ENCODE peak calls at places on chromosomes 7 and 10, in six cellular contexts. One of them, this sample, is unnamed.

GRCh38 chr7:91826377-91826776 is 54.1 kb downstream of the MTERF1 start:
- DNase-seq in Panc1: no peak
- DNase-seq in fibroblast of the aortic adventitia: peak
- DNase-seq in choroid plexus epithelial cell: no peak
- DNase-seq in AG04450: no peak
- DNase-seq in PC-3: peak
- DNase-seq in this sample: no peak

GRCh38 chr7:37284805-37285211 is 163.9 kb downstream of the ELMO1 start:
- DNase-seq in Panc1: peak
- DNase-seq in fibroblast of the aortic adventitia: no peak
- DNase-seq in choroid plexus epithelial cell: peak
- DNase-seq in AG04450: no peak
- DNase-seq in PC-3: peak
- DNase-seq in this sample: peak

GRCh38 chr10:117086545-117086944 is 51.5 kb downstream of the VAX1 start:
- DNase-seq in Panc1: no peak
- DNase-seq in fibroblast of the aortic adventitia: no peak
- DNase-seq in choroid plexus epithelial cell: no peak
- DNase-seq in AG04450: no peak
- DNase-seq in PC-3: peak
- DNase-seq in this sample: peak

GRCh38 chr7:116653204-116653603 is 18.8 kb upstream of the MET start:
- DNase-seq in Panc1: no peak
- DNase-seq in fibroblast of the aortic adventitia: peak
- DNase-seq in choroid plexus epithelial cell: peak
- DNase-seq in AG04450: peak
- DNase-seq in PC-3: peak
- DNase-seq in this sample: peak

GRCh38 chr10:19702215-19702614 is 114.0 kb upstream of the PLXDC2 start:
- DNase-seq in Panc1: no peak
- DNase-seq in fibroblast of the aortic adventitia: peak
- DNase-seq in choroid plexus epithelial cell: peak
- DNase-seq in AG04450: no peak
- DNase-seq in PC-3: peak
- DNase-seq in this sample: peak

GRCh38 chr7:9937944-9938631 is 1035.6 kb upstream of the PHF14 start:
- DNase-seq in Panc1: peak
- DNase-seq in fibroblast of the aortic adventitia: no peak
- DNase-seq in choroid plexus epithelial cell: peak
- DNase-seq in AG04450: no peak
- DNase-seq in PC-3: peak
- DNase-seq in this sample: peak

GRCh38 chr10:124713679-124714298 is 30.4 kb downstream of the FAM53B start:
- DNase-seq in Panc1: no peak
- DNase-seq in fibroblast of the aortic adventitia: no peak
- DNase-seq in choroid plexus epithelial cell: no peak
- DNase-seq in AG04450: no peak
- DNase-seq in PC-3: no peak
- DNase-seq in this sample: no peak

GRCh38 chr7:143360788-143361551 is 1.5 kb downstream of the FAM131B start:
- DNase-seq in Panc1: no peak
- DNase-seq in fibroblast of the aortic adventitia: no peak
- DNase-seq in choroid plexus epithelial cell: no peak
- DNase-seq in AG04450: no peak
- DNase-seq in PC-3: no peak
- DNase-seq in this sample: no peak

GRCh38 chr10:72898616-72899015 is 5.1 kb downstream of the OIT3 start:
- DNase-seq in Panc1: no peak
- DNase-seq in fibroblast of the aortic adventitia: no peak
- DNase-seq in choroid plexus epithelial cell: no peak
- DNase-seq in AG04450: no peak
- DNase-seq in PC-3: no peak
- DNase-seq in this sample: no peak

GRCh38 chr10:103678104-103678526 is 177.3 kb downstream of the SH3PXD2A start:
- DNase-seq in Panc1: no peak
- DNase-seq in fibroblast of the aortic adventitia: peak
- DNase-seq in choroid plexus epithelial cell: peak
- DNase-seq in AG04450: peak
- DNase-seq in PC-3: no peak
- DNase-seq in this sample: peak

GRCh38 chr10:17923728-17924127 is 28.0 kb upstream of the SLC39A12 start:
- DNase-seq in Panc1: no peak
- DNase-seq in fibroblast of the aortic adventitia: peak
- DNase-seq in choroid plexus epithelial cell: peak
- DNase-seq in AG04450: peak
- DNase-seq in PC-3: peak
- DNase-seq in this sample: peak

GRCh38 chr10:84820121-84820520 is 491.7 kb downstream of the CCSER2 start:
- DNase-seq in Panc1: no peak
- DNase-seq in fibroblast of the aortic adventitia: no peak
- DNase-seq in choroid plexus epithelial cell: peak
- DNase-seq in AG04450: no peak
- DNase-seq in PC-3: peak
- DNase-seq in this sample: peak

GRCh38 chr7:36312064-36312914 is 77.4 kb upstream of the ANLN start:
- DNase-seq in Panc1: no peak
- DNase-seq in fibroblast of the aortic adventitia: no peak
- DNase-seq in choroid plexus epithelial cell: peak
- DNase-seq in AG04450: no peak
- DNase-seq in PC-3: no peak
- DNase-seq in this sample: peak

GRCh38 chr7:10723832-10724231 is 249.8 kb upstream of the PHF14 start:
- DNase-seq in Panc1: no peak
- DNase-seq in fibroblast of the aortic adventitia: no peak
- DNase-seq in choroid plexus epithelial cell: no peak
- DNase-seq in AG04450: no peak
- DNase-seq in PC-3: no peak
- DNase-seq in this sample: no peak

GRCh38 chr7:132095111-132095765 is 481.0 kb downstream of the PLXNA4 start:
- DNase-seq in Panc1: no peak
- DNase-seq in fibroblast of the aortic adventitia: no peak
- DNase-seq in choroid plexus epithelial cell: no peak
- DNase-seq in AG04450: no peak
- DNase-seq in PC-3: no peak
- DNase-seq in this sample: no peak

GRCh38 chr7:26508917-26509316 is 217.3 kb downstream of the SNX10 start:
- DNase-seq in Panc1: no peak
- DNase-seq in fibroblast of the aortic adventitia: no peak
- DNase-seq in choroid plexus epithelial cell: no peak
- DNase-seq in AG04450: no peak
- DNase-seq in PC-3: peak
- DNase-seq in this sample: no peak

GRCh38 chr7:106573738-106574137 is 87.2 kb downstream of the CCDC71L start:
- DNase-seq in Panc1: no peak
- DNase-seq in fibroblast of the aortic adventitia: no peak
- DNase-seq in choroid plexus epithelial cell: no peak
- DNase-seq in AG04450: no peak
- DNase-seq in PC-3: no peak
- DNase-seq in this sample: no peak

GRCh38 chr7:151017953-151018420 is 6.3 kb downstream of the ATG9B start:
- DNase-seq in Panc1: no peak
- DNase-seq in fibroblast of the aortic adventitia: no peak
- DNase-seq in choroid plexus epithelial cell: peak
- DNase-seq in AG04450: no peak
- DNase-seq in PC-3: peak
- DNase-seq in this sample: no peak

GRCh38 chr7:13197501-13197900 is 510.1 kb downstream of the ARL4A start:
- DNase-seq in Panc1: no peak
- DNase-seq in fibroblast of the aortic adventitia: peak
- DNase-seq in choroid plexus epithelial cell: peak
- DNase-seq in AG04450: peak
- DNase-seq in PC-3: peak
- DNase-seq in this sample: peak

GRCh38 chr7:128404143-128404681 is 5.6 kb downstream of the IMPDH1 start:
- DNase-seq in Panc1: no peak
- DNase-seq in fibroblast of the aortic adventitia: no peak
- DNase-seq in choroid plexus epithelial cell: peak
- DNase-seq in AG04450: no peak
- DNase-seq in PC-3: peak
- DNase-seq in this sample: peak

GRCh38 chr10:119509909-119510451 is 32.5 kb downstream of the RGS10 start:
- DNase-seq in Panc1: no peak
- DNase-seq in fibroblast of the aortic adventitia: no peak
- DNase-seq in choroid plexus epithelial cell: no peak
- DNase-seq in AG04450: no peak
- DNase-seq in PC-3: peak
- DNase-seq in this sample: no peak

GRCh38 chr7:148264933-148265557 is 325.5 kb upstream of the C7orf33 start:
- DNase-seq in Panc1: peak
- DNase-seq in fibroblast of the aortic adventitia: peak
- DNase-seq in choroid plexus epithelial cell: peak
- DNase-seq in AG04450: no peak
- DNase-seq in PC-3: peak
- DNase-seq in this sample: peak

GRCh38 chr10:22351131-22351703 is 5.9 kb downstream of the SPAG6 start:
- DNase-seq in Panc1: no peak
- DNase-seq in fibroblast of the aortic adventitia: no peak
- DNase-seq in choroid plexus epithelial cell: no peak
- DNase-seq in AG04450: no peak
- DNase-seq in PC-3: no peak
- DNase-seq in this sample: no peak

GRCh38 chr10:76311752-76312699 is 880.6 kb downstream of the LRMDA start:
- DNase-seq in Panc1: no peak
- DNase-seq in fibroblast of the aortic adventitia: peak
- DNase-seq in choroid plexus epithelial cell: peak
- DNase-seq in AG04450: no peak
- DNase-seq in PC-3: peak
- DNase-seq in this sample: peak

GRCh38 chr10:95211606-95212279 is 17.7 kb downstream of the ACSM6 start:
- DNase-seq in Panc1: no peak
- DNase-seq in fibroblast of the aortic adventitia: no peak
- DNase-seq in choroid plexus epithelial cell: no peak
- DNase-seq in AG04450: no peak
- DNase-seq in PC-3: peak
- DNase-seq in this sample: peak

GRCh38 chr10:95209509-95210127 is 15.6 kb downstream of the ACSM6 start:
- DNase-seq in Panc1: no peak
- DNase-seq in fibroblast of the aortic adventitia: no peak
- DNase-seq in choroid plexus epithelial cell: no peak
- DNase-seq in AG04450: no peak
- DNase-seq in PC-3: peak
- DNase-seq in this sample: no peak

GRCh38 chr10:95214369-95214768 is 20.3 kb downstream of the ACSM6 start:
- DNase-seq in Panc1: no peak
- DNase-seq in fibroblast of the aortic adventitia: no peak
- DNase-seq in choroid plexus epithelial cell: no peak
- DNase-seq in AG04450: no peak
- DNase-seq in PC-3: peak
- DNase-seq in this sample: no peak

GRCh38 chr10:95214793-95215192 is 20.8 kb downstream of the ACSM6 start:
- DNase-seq in Panc1: peak
- DNase-seq in fibroblast of the aortic adventitia: peak
- DNase-seq in choroid plexus epithelial cell: no peak
- DNase-seq in AG04450: no peak
- DNase-seq in PC-3: peak
- DNase-seq in this sample: peak

GRCh38 chr10:95208702-95209391 is 14.8 kb downstream of the ACSM6 start:
- DNase-seq in Panc1: no peak
- DNase-seq in fibroblast of the aortic adventitia: peak
- DNase-seq in choroid plexus epithelial cell: peak
- DNase-seq in AG04450: no peak
- DNase-seq in PC-3: peak
- DNase-seq in this sample: peak
- TF ChIP-seq CTCF in Panc1: peak
- TF ChIP-seq CTCF in fibroblast of the aortic adventitia: peak
- TF ChIP-seq CTCF in choroid plexus epithelial cell: peak
- TF ChIP-seq CTCF in AG04450: peak
- TF ChIP-seq CTCF in PC-3: peak
- TF ChIP-seq CTCF in this sample: peak

DNA sequence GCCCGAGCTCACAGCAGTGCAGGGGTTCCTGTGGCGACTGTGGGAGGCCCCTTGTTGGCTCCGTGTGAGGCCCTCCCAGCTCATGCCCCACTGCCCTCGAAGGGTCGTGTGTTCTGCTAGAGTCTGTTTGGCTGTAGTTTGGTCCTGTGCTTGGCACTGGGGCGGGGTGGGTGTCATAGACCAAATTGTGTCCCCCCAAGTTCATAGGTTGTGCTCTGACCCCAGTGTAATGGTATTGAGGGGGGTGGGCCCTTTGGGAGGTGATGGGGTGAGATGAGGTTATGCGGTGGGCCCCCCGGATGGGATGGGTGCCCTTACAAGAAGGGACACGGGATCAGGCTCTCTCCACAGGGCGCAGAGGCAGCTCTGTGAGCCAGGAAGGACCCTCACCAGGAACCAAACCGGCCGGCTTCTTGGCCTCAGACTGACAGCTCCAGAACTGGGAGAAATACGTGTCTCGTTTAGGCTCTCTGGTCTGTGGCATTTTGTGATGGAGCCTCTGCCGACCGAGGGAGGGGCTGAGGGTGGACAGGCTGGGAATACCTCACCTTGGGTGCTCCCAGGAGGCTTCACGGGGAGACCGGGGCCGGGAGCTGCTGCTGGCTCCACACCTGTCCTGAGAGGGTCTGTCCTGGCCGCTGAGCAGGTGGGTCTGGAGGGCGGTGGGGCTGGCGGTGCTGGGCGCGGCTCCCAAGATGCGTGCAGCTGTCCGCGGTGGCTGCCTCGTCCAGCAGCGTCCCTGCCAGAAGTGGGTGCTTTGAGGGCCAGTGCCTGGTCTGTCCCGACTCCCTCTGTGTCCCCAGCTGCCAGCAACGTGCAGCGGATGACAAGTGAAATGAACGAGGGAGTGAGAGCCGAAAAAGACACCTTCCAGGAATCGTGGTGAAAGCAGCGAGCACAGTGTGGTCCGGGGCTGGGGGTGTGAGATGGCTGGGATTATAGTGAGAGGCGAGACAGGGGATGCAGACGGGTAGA is 89.5 kb downstream of the INPP5A start:
- DNase-seq in Panc1: no peak
- DNase-seq in fibroblast of the aortic adventitia: no peak
- DNase-seq in choroid plexus epithelial cell: no peak
- DNase-seq in AG04450: no peak
- DNase-seq in PC-3: no peak
- DNase-seq in this sample: no peak
- H3K4me3 ChIP-seq in Panc1: no peak
- H3K4me3 ChIP-seq in fibroblast of the aortic adventitia: no peak
- H3K4me3 ChIP-seq in choroid plexus epithelial cell: no peak
- H3K4me3 ChIP-seq in AG04450: no peak
- H3K4me3 ChIP-seq in PC-3: no peak
- H3K4me3 ChIP-seq in this sample: no peak

DNA sequence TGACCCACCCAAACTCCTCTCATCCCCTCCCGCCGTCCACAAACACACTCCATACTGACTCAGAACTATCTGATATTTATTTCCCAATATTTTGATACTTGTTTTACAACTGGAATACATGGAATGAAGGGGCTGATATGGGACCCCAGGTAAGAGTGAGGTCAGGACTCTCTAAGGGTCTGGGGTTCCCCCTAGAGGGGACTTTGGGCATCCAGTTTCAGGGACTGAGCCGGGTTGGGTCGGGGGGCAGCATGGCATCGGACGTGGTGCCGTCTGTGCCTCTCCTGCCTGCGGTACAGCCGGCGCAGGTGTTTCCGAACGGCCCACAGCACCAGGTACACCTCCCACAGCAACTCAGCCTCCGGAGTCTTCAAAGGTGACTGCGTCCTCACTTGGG is 7.5 kb downstream of the SPACDR start:
- DNase-seq in Panc1: no peak
- DNase-seq in fibroblast of the aortic adventitia: no peak
- DNase-seq in choroid plexus epithelial cell: no peak
- DNase-seq in AG04450: no peak
- DNase-seq in PC-3: no peak
- DNase-seq in this sample: no peak
- TF ChIP-seq CTCF in Panc1: no peak
- TF ChIP-seq CTCF in fibroblast of the aortic adventitia: no peak
- TF ChIP-seq CTCF in choroid plexus epithelial cell: no peak
- TF ChIP-seq CTCF in AG04450: no peak
- TF ChIP-seq CTCF in PC-3: no peak
- TF ChIP-seq CTCF in this sample: no peak

GRCh38 chr7:47453093-47454056 is 128.5 kb downstream of the TNS3 start:
- DNase-seq in Panc1: peak
- DNase-seq in fibroblast of the aortic adventitia: peak
- DNase-seq in choroid plexus epithelial cell: peak
- DNase-seq in AG04450: peak
- DNase-seq in PC-3: peak
- DNase-seq in this sample: peak
- H3K4me3 ChIP-seq in Panc1: no peak
- H3K4me3 ChIP-seq in fibroblast of the aortic adventitia: no peak
- H3K4me3 ChIP-seq in choroid plexus epithelial cell: no peak
- H3K4me3 ChIP-seq in AG04450: no peak
- H3K4me3 ChIP-seq in PC-3: peak
- H3K4me3 ChIP-seq in this sample: no peak